ENCODE peak calls at places on chromosome 1, in four cellular contexts. C is effector memory CD4-positive, alpha-beta T cell; S is choroid plexus epithelial cell; O is tibial artery. B is an unnamed sample.

GRCh38 chr1:1165900-1166421 is 7.7 kb upstream of the TTLL10 start:
- DNase-seq in C (no peak), S (no peak), O (no peak), B (no peak)

GRCh38 chr1:92444351-92444750 is 42.4 kb downstream of the GFI1 start:
- DNase-seq in C (no peak), S (peak; percentile 64), O (no peak), B (no peak)

GRCh38 chr1:48526045-48526714 is 54.2 kb upstream of the SPATA6 start:
- DNase-seq in C (no peak), S (peak; percentile 59), O (no peak), B (no peak)

GRCh38 chr1:75548721-75549480 is 62.0 kb downstream of the SLC44A5 start:
- DNase-seq in C (no peak), S (peak; percentile 21), O (no peak), B (no peak)

GRCh38 chr1:1630965-1631792 is 794 bp upstream of the MMP23B start:
- DNase-seq in C (no peak), S (peak; percentile 35), O (peak; percentile 86), B (no peak)

GRCh38 chr1:3898994-3899775 is 887 bp downstream of the C1orf174 start:
- DNase-seq in C (no peak), S (peak; percentile 7), O (peak; percentile 60), B (no peak)

GRCh38 chr1:185734929-185735666 is 907 bp downstream of the HMCN1 start:
- DNase-seq in C (no peak), S (peak; percentile 39), O (no peak), B (no peak)

GRCh38 chr1:173489149-173489600 is 12.0 kb downstream of the PRDX6 start:
- DNase-seq in C (no peak), S (peak; percentile 42), O (no peak), B (no peak)

GRCh38 chr1:229689273-229689672 is 63.2 kb downstream of the URB2 start:
- DNase-seq in C (no peak), S (no peak), O (no peak), B (no peak)

GRCh38 chr1:65146908-65147423 is 1.0 kb upstream of the AK4 start:
- DNase-seq in C (no peak), S (no peak), O (no peak), B (no peak)

GRCh38 chr1:156337052-156337887 is 822 bp downstream of the CCT3 start:
- DNase-seq in C (peak; percentile 12), S (no peak), O (no peak), B (no peak)

GRCh38 chr1:205274041-205274691 is 46.4 kb downstream of the TMCC2 start:
- DNase-seq in C (no peak), S (no peak), O (no peak), B (no peak)

GRCh38 chr1:83818916-83819315 is 180.0 kb downstream of the TTLL7 start:
- DNase-seq in C (no peak), S (peak; percentile 13), O (no peak), B (no peak)

GRCh38 chr1:29804181-29804899 is 568.0 kb downstream of the PTPRU start:
- DNase-seq in C (no peak), S (no peak), O (peak; percentile 21), B (no peak)

GRCh38 chr1:183889095-183889494 is 84.2 kb downstream of the RGL1 start:
- DNase-seq in C (no peak), S (no peak), O (no peak), B (no peak)

GRCh38 chr1:41006942-41007865 is 14.3 kb downstream of the SLFNL1 start:
- DNase-seq in C (no peak), S (no peak), O (no peak), B (no peak)